ENCODE peak calls at places on chromosome 15, in six cellular contexts. One of them, this sample, is unnamed.

GRCh38 chr15:70253461-70254156 is 155.9 kb upstream of the TLE3 start:
- DNase-seq in Right ventricle myocardium superior: no peak
- DNase-seq in NCI-H510A treated with DMSO at 0.1 percent for 48 hours: no peak
- DNase-seq in activated T-helper 1 cell treated with anti-CD3 and anti-CD28 coated beads, Interleukin-2, amount 50 U/mL, for 16 hours: no peak
- DNase-seq in LoVo: no peak
- DNase-seq in pancreas: no peak
- DNase-seq in this sample: peak; percentile 72

GRCh38 chr15:40471105-40471777 is 457 bp downstream of the CHST14 start:
- DNase-seq in Right ventricle myocardium superior: peak; percentile 66
- DNase-seq in NCI-H510A treated with DMSO at 0.1 percent for 48 hours: no peak
- DNase-seq in activated T-helper 1 cell treated with anti-CD3 and anti-CD28 coated beads, Interleukin-2, amount 50 U/mL, for 16 hours: no peak
- DNase-seq in LoVo: no peak
- DNase-seq in pancreas: peak; percentile 30
- DNase-seq in this sample: no peak

GRCh38 chr15:95669146-95669922 is 661.2 kb upstream of the NR2F2 start:
- DNase-seq in Right ventricle myocardium superior: no peak
- DNase-seq in NCI-H510A treated with DMSO at 0.1 percent for 48 hours: no peak
- DNase-seq in activated T-helper 1 cell treated with anti-CD3 and anti-CD28 coated beads, Interleukin-2, amount 50 U/mL, for 16 hours: no peak
- DNase-seq in LoVo: no peak
- DNase-seq in pancreas: no peak
- DNase-seq in this sample: no peak

GRCh38 chr15:31264534-31265089 is 62.0 kb upstream of the KLF13 start:
- DNase-seq in Right ventricle myocardium superior: no peak
- DNase-seq in NCI-H510A treated with DMSO at 0.1 percent for 48 hours: no peak
- DNase-seq in activated T-helper 1 cell treated with anti-CD3 and anti-CD28 coated beads, Interleukin-2, amount 50 U/mL, for 16 hours: no peak
- DNase-seq in LoVo: no peak
- DNase-seq in pancreas: no peak
- DNase-seq in this sample: no peak

GRCh38 chr15:75578206-75578947 is 738 bp downstream of the PTPN9 start:
- DNase-seq in Right ventricle myocardium superior: peak; percentile 58
- DNase-seq in NCI-H510A treated with DMSO at 0.1 percent for 48 hours: no peak
- DNase-seq in activated T-helper 1 cell treated with anti-CD3 and anti-CD28 coated beads, Interleukin-2, amount 50 U/mL, for 16 hours: no peak
- DNase-seq in LoVo: peak; percentile 39
- DNase-seq in pancreas: no peak
- DNase-seq in this sample: no peak

GRCh38 chr15:31080618-31081017 is 20.9 kb downstream of the TRPM1 start:
- DNase-seq in Right ventricle myocardium superior: peak; percentile 78
- DNase-seq in NCI-H510A treated with DMSO at 0.1 percent for 48 hours: no peak
- DNase-seq in activated T-helper 1 cell treated with anti-CD3 and anti-CD28 coated beads, Interleukin-2, amount 50 U/mL, for 16 hours: no peak
- DNase-seq in LoVo: peak; percentile 50
- DNase-seq in pancreas: peak; percentile 40
- DNase-seq in this sample: peak; percentile 84

GRCh38 chr15:69328739-69329138 is 30.0 kb downstream of the PAQR5 start:
- DNase-seq in Right ventricle myocardium superior: no peak
- DNase-seq in NCI-H510A treated with DMSO at 0.1 percent for 48 hours: no peak
- DNase-seq in activated T-helper 1 cell treated with anti-CD3 and anti-CD28 coated beads, Interleukin-2, amount 50 U/mL, for 16 hours: no peak
- DNase-seq in LoVo: peak; percentile 77
- DNase-seq in pancreas: no peak
- DNase-seq in this sample: no peak

GRCh38 chr15:79399591-79399990 is 32.5 kb upstream of the MINAR1 start:
- DNase-seq in Right ventricle myocardium superior: no peak
- DNase-seq in NCI-H510A treated with DMSO at 0.1 percent for 48 hours: no peak
- DNase-seq in activated T-helper 1 cell treated with anti-CD3 and anti-CD28 coated beads, Interleukin-2, amount 50 U/mL, for 16 hours: no peak
- DNase-seq in LoVo: no peak
- DNase-seq in pancreas: no peak
- DNase-seq in this sample: no peak

GRCh38 chr15:99042909-99043308 is 35.3 kb upstream of the PGPEP1L start:
- DNase-seq in Right ventricle myocardium superior: no peak
- DNase-seq in NCI-H510A treated with DMSO at 0.1 percent for 48 hours: no peak
- DNase-seq in activated T-helper 1 cell treated with anti-CD3 and anti-CD28 coated beads, Interleukin-2, amount 50 U/mL, for 16 hours: no peak
- DNase-seq in LoVo: no peak
- DNase-seq in pancreas: no peak
- DNase-seq in this sample: peak; percentile 34

GRCh38 chr15:89068325-89068784 is 19.9 kb upstream of the ABHD2 start:
- DNase-seq in Right ventricle myocardium superior: no peak
- DNase-seq in NCI-H510A treated with DMSO at 0.1 percent for 48 hours: no peak
- DNase-seq in activated T-helper 1 cell treated with anti-CD3 and anti-CD28 coated beads, Interleukin-2, amount 50 U/mL, for 16 hours: no peak
- DNase-seq in LoVo: no peak
- DNase-seq in pancreas: peak; percentile 36
- DNase-seq in this sample: no peak

GRCh38 chr15:96326551-96327154 is 3.8 kb upstream of the NR2F2 start:
- DNase-seq in Right ventricle myocardium superior: peak; percentile 64
- DNase-seq in NCI-H510A treated with DMSO at 0.1 percent for 48 hours: peak; percentile 31
- DNase-seq in activated T-helper 1 cell treated with anti-CD3 and anti-CD28 coated beads, Interleukin-2, amount 50 U/mL, for 16 hours: no peak
- DNase-seq in LoVo: peak; percentile 54
- DNase-seq in pancreas: peak; percentile 41
- DNase-seq in this sample: no peak

GRCh38 chr15:93424131-93424530 is 335.1 kb upstream of the RGMA start:
- DNase-seq in Right ventricle myocardium superior: no peak
- DNase-seq in NCI-H510A treated with DMSO at 0.1 percent for 48 hours: no peak
- DNase-seq in activated T-helper 1 cell treated with anti-CD3 and anti-CD28 coated beads, Interleukin-2, amount 50 U/mL, for 16 hours: no peak
- DNase-seq in LoVo: no peak
- DNase-seq in pancreas: no peak
- DNase-seq in this sample: no peak

GRCh38 chr15:65418596-65418995 is 4.2 kb downstream of the IGDCC4 start:
- DNase-seq in Right ventricle myocardium superior: no peak
- DNase-seq in NCI-H510A treated with DMSO at 0.1 percent for 48 hours: no peak
- DNase-seq in activated T-helper 1 cell treated with anti-CD3 and anti-CD28 coated beads, Interleukin-2, amount 50 U/mL, for 16 hours: no peak
- DNase-seq in LoVo: no peak
- DNase-seq in pancreas: no peak
- DNase-seq in this sample: peak; percentile 18

GRCh38 chr15:77225641-77226040 is 154.7 kb upstream of the TSPAN3 start:
- DNase-seq in Right ventricle myocardium superior: no peak
- DNase-seq in NCI-H510A treated with DMSO at 0.1 percent for 48 hours: no peak
- DNase-seq in activated T-helper 1 cell treated with anti-CD3 and anti-CD28 coated beads, Interleukin-2, amount 50 U/mL, for 16 hours: no peak
- DNase-seq in LoVo: no peak
- DNase-seq in pancreas: no peak
- DNase-seq in this sample: no peak

GRCh38 chr15:90885432-90886290 is 1.4 kb downstream of the FES start:
- DNase-seq in Right ventricle myocardium superior: peak; percentile 88
- DNase-seq in NCI-H510A treated with DMSO at 0.1 percent for 48 hours: peak; percentile 57
- DNase-seq in activated T-helper 1 cell treated with anti-CD3 and anti-CD28 coated beads, Interleukin-2, amount 50 U/mL, for 16 hours: peak; percentile 58
- DNase-seq in LoVo: peak; percentile 55
- DNase-seq in pancreas: no peak
- DNase-seq in this sample: peak; percentile 94